ENCODE peak calls at places on chromosomes 16 and 17, in nine cellular contexts. One of them, this sample, is unnamed.

GRCh38 chr17:29158515-29159275 is 21.5 kb downstream of the MYO18A start:
- DNase-seq in activated T-cell treated with anti-CD3 and anti-CD28 coated beads, Interleukin-2, amount 50 U/mL, for 1 hour: no peak
- DNase-seq in GM19239: no peak
- DNase-seq in activated CD4-positive, CD25-positive, alpha-beta regulatory T cell: no peak
- DNase-seq in nucleus accumbens: peak; percentile 17
- DNase-seq in lower lobe of right lung: no peak
- DNase-seq in nephron progenitor cell: no peak
- DNase-seq in GM13977: no peak
- DNase-seq in stromal cell of bone marrow: no peak
- DNase-seq in this sample: no peak

GRCh38 chr16:19933740-19934139 is 49.1 kb upstream of the GPRC5B start:
- DNase-seq in activated T-cell treated with anti-CD3 and anti-CD28 coated beads, Interleukin-2, amount 50 U/mL, for 1 hour: no peak
- DNase-seq in GM19239: no peak
- DNase-seq in activated CD4-positive, CD25-positive, alpha-beta regulatory T cell: no peak
- DNase-seq in nucleus accumbens: no peak
- DNase-seq in lower lobe of right lung: no peak
- DNase-seq in nephron progenitor cell: no peak
- DNase-seq in GM13977: no peak
- DNase-seq in stromal cell of bone marrow: no peak
- DNase-seq in this sample: no peak

GRCh38 chr16:49492090-49492801 is 118.6 kb downstream of the C16orf78 start:
- DNase-seq in activated T-cell treated with anti-CD3 and anti-CD28 coated beads, Interleukin-2, amount 50 U/mL, for 1 hour: peak; percentile 62
- DNase-seq in GM19239: peak; percentile 69
- DNase-seq in activated CD4-positive, CD25-positive, alpha-beta regulatory T cell: no peak
- DNase-seq in nucleus accumbens: peak; percentile 17
- DNase-seq in lower lobe of right lung: peak; percentile 56
- DNase-seq in nephron progenitor cell: peak; percentile 81
- DNase-seq in GM13977: peak; percentile 88
- DNase-seq in stromal cell of bone marrow: no peak
- DNase-seq in this sample: peak; percentile 9

GRCh38 chr16:84509032-84509950 is 4.8 kb upstream of the MEAK7 start:
- DNase-seq in activated T-cell treated with anti-CD3 and anti-CD28 coated beads, Interleukin-2, amount 50 U/mL, for 1 hour: no peak
- DNase-seq in GM19239: no peak
- DNase-seq in activated CD4-positive, CD25-positive, alpha-beta regulatory T cell: no peak
- DNase-seq in nucleus accumbens: no peak
- DNase-seq in lower lobe of right lung: peak; percentile 30
- DNase-seq in nephron progenitor cell: no peak
- DNase-seq in GM13977: no peak
- DNase-seq in stromal cell of bone marrow: no peak
- DNase-seq in this sample: no peak

GRCh38 chr16:79850348-79850747 is 249.8 kb upstream of the MAF start:
- DNase-seq in activated T-cell treated with anti-CD3 and anti-CD28 coated beads, Interleukin-2, amount 50 U/mL, for 1 hour: no peak
- DNase-seq in GM19239: no peak
- DNase-seq in activated CD4-positive, CD25-positive, alpha-beta regulatory T cell: no peak
- DNase-seq in nucleus accumbens: no peak
- DNase-seq in lower lobe of right lung: no peak
- DNase-seq in nephron progenitor cell: no peak
- DNase-seq in GM13977: no peak
- DNase-seq in stromal cell of bone marrow: no peak
- DNase-seq in this sample: no peak

GRCh38 chr16:71721066-71721740 is 3.3 kb downstream of the PHLPP2 start:
- DNase-seq in activated T-cell treated with anti-CD3 and anti-CD28 coated beads, Interleukin-2, amount 50 U/mL, for 1 hour: no peak
- DNase-seq in GM19239: no peak
- DNase-seq in activated CD4-positive, CD25-positive, alpha-beta regulatory T cell: no peak
- DNase-seq in nucleus accumbens: no peak
- DNase-seq in lower lobe of right lung: no peak
- DNase-seq in nephron progenitor cell: no peak
- DNase-seq in GM13977: no peak
- DNase-seq in stromal cell of bone marrow: no peak
- DNase-seq in this sample: no peak

GRCh38 chr17:1762906-1763829 is 1.3 kb downstream of the SERPINF1 start:
- DNase-seq in activated T-cell treated with anti-CD3 and anti-CD28 coated beads, Interleukin-2, amount 50 U/mL, for 1 hour: peak; percentile 39
- DNase-seq in GM19239: no peak
- DNase-seq in activated CD4-positive, CD25-positive, alpha-beta regulatory T cell: no peak
- DNase-seq in nucleus accumbens: no peak
- DNase-seq in lower lobe of right lung: no peak
- DNase-seq in nephron progenitor cell: no peak
- DNase-seq in GM13977: no peak
- DNase-seq in stromal cell of bone marrow: peak; percentile 63
- DNase-seq in this sample: no peak

GRCh38 chr17:39653662-39654331 is 11.4 kb upstream of the TCAP start:
- DNase-seq in activated T-cell treated with anti-CD3 and anti-CD28 coated beads, Interleukin-2, amount 50 U/mL, for 1 hour: peak; percentile 80
- DNase-seq in GM19239: peak; percentile 95
- DNase-seq in activated CD4-positive, CD25-positive, alpha-beta regulatory T cell: peak; percentile 57
- DNase-seq in nucleus accumbens: peak; percentile 57
- DNase-seq in lower lobe of right lung: peak; percentile 80
- DNase-seq in nephron progenitor cell: peak; percentile 73
- DNase-seq in GM13977: peak; percentile 94
- DNase-seq in stromal cell of bone marrow: no peak
- DNase-seq in this sample: peak; percentile 19

GRCh38 chr16:69105501-69106361 is at the start of gene HAS3:
- DNase-seq in activated T-cell treated with anti-CD3 and anti-CD28 coated beads, Interleukin-2, amount 50 U/mL, for 1 hour: peak; percentile 39
- DNase-seq in GM19239: peak; percentile 70
- DNase-seq in activated CD4-positive, CD25-positive, alpha-beta regulatory T cell: no peak
- DNase-seq in nucleus accumbens: peak; percentile 35
- DNase-seq in lower lobe of right lung: peak; percentile 81
- DNase-seq in nephron progenitor cell: peak; percentile 84
- DNase-seq in GM13977: peak; percentile 82
- DNase-seq in stromal cell of bone marrow: peak; percentile 38
- DNase-seq in this sample: peak; percentile 61

GRCh38 chr17:78832541-78832810 is 8.1 kb downstream of the USP36 start:
- DNase-seq in activated T-cell treated with anti-CD3 and anti-CD28 coated beads, Interleukin-2, amount 50 U/mL, for 1 hour: no peak
- DNase-seq in GM19239: no peak
- DNase-seq in activated CD4-positive, CD25-positive, alpha-beta regulatory T cell: no peak
- DNase-seq in nucleus accumbens: no peak
- DNase-seq in lower lobe of right lung: no peak
- DNase-seq in nephron progenitor cell: no peak
- DNase-seq in GM13977: no peak
- DNase-seq in stromal cell of bone marrow: no peak
- DNase-seq in this sample: no peak

GRCh38 chr17:6544770-6545169 is 11.6 kb downstream of the PITPNM3 start:
- DNase-seq in activated T-cell treated with anti-CD3 and anti-CD28 coated beads, Interleukin-2, amount 50 U/mL, for 1 hour: no peak
- DNase-seq in GM19239: no peak
- DNase-seq in activated CD4-positive, CD25-positive, alpha-beta regulatory T cell: no peak
- DNase-seq in nucleus accumbens: no peak
- DNase-seq in lower lobe of right lung: peak; percentile 22
- DNase-seq in nephron progenitor cell: peak; percentile 14
- DNase-seq in GM13977: no peak
- DNase-seq in stromal cell of bone marrow: no peak
- DNase-seq in this sample: no peak

GRCh38 chr16:78230832-78231231 is 131.4 kb downstream of the WWOX start:
- DNase-seq in activated T-cell treated with anti-CD3 and anti-CD28 coated beads, Interleukin-2, amount 50 U/mL, for 1 hour: no peak
- DNase-seq in GM19239: no peak
- DNase-seq in activated CD4-positive, CD25-positive, alpha-beta regulatory T cell: no peak
- DNase-seq in nucleus accumbens: no peak
- DNase-seq in lower lobe of right lung: no peak
- DNase-seq in nephron progenitor cell: no peak
- DNase-seq in GM13977: no peak
- DNase-seq in stromal cell of bone marrow: peak; percentile 57
- DNase-seq in this sample: no peak

GRCh38 chr16:56202036-56202435 is 10.7 kb downstream of the GNAO1 start:
- DNase-seq in activated T-cell treated with anti-CD3 and anti-CD28 coated beads, Interleukin-2, amount 50 U/mL, for 1 hour: no peak
- DNase-seq in GM19239: no peak
- DNase-seq in activated CD4-positive, CD25-positive, alpha-beta regulatory T cell: no peak
- DNase-seq in nucleus accumbens: no peak
- DNase-seq in lower lobe of right lung: no peak
- DNase-seq in nephron progenitor cell: no peak
- DNase-seq in GM13977: no peak
- DNase-seq in stromal cell of bone marrow: peak; percentile 31
- DNase-seq in this sample: no peak

GRCh38 chr16:976389-976931 is 5.1 kb upstream of the SOX8 start:
- DNase-seq in activated T-cell treated with anti-CD3 and anti-CD28 coated beads, Interleukin-2, amount 50 U/mL, for 1 hour: no peak
- DNase-seq in GM19239: no peak
- DNase-seq in activated CD4-positive, CD25-positive, alpha-beta regulatory T cell: no peak
- DNase-seq in nucleus accumbens: no peak
- DNase-seq in lower lobe of right lung: no peak
- DNase-seq in nephron progenitor cell: no peak
- DNase-seq in GM13977: no peak
- DNase-seq in stromal cell of bone marrow: no peak
- DNase-seq in this sample: no peak

GRCh38 chr17:45225964-45226530 is 4.4 kb downstream of the FMNL1 start:
- DNase-seq in activated T-cell treated with anti-CD3 and anti-CD28 coated beads, Interleukin-2, amount 50 U/mL, for 1 hour: peak; percentile 90
- DNase-seq in GM19239: peak; percentile 82
- DNase-seq in activated CD4-positive, CD25-positive, alpha-beta regulatory T cell: peak; percentile 92
- DNase-seq in nucleus accumbens: peak; percentile 67
- DNase-seq in lower lobe of right lung: peak; percentile 92
- DNase-seq in nephron progenitor cell: no peak
- DNase-seq in GM13977: peak; percentile 89
- DNase-seq in stromal cell of bone marrow: no peak
- DNase-seq in this sample: no peak

This sample was measured in COR-L47.